ENCODE peak calls at places on chromosomes 12 and 14, in seven cellular contexts. G, M, Z, P, T, U and R are unnamed samples.

GRCh38 chr12:129310346-129310745 is 457.1 kb downstream of the GLT1D1 start:
- DNase-seq in G (no peak), M (peak), Z (no peak), P (no peak), T (no peak), U (no peak), R (no peak)

GRCh38 chr12:1457901-1458300 is 136.5 kb downstream of the FBXL14 start:
- DNase-seq in G (peak), M (peak), Z (peak), P (no peak), T (no peak), U (peak), R (no peak)

GRCh38 chr12:131683266-131684014 is 27.4 kb upstream of the SFSWAP start:
- DNase-seq in G (no peak), M (no peak), Z (no peak), P (no peak), T (peak), U (no peak), R (no peak)

GRCh38 chr12:2498961-2499500 is 295.7 kb upstream of the FKBP4 start:
- DNase-seq in G (no peak), M (peak), Z (no peak), P (no peak), T (no peak), U (no peak), R (no peak)

GRCh38 chr12:43812926-43813325 is 6.8 kb upstream of the TWF1 start:
- DNase-seq in G (peak), M (no peak), Z (no peak), P (no peak), T (no peak), U (no peak), R (no peak)

GRCh38 chr14:50383618-50384225 is 13.0 kb downstream of the CDKL1 start:
- DNase-seq in G (no peak), M (peak), Z (peak), P (no peak), T (no peak), U (no peak), R (no peak)

GRCh38 chr12:90013409-90013808 is 304.8 kb upstream of the ATP2B1 start:
- DNase-seq in G (peak), M (peak), Z (peak), P (no peak), T (no peak), U (no peak), R (no peak)

GRCh38 chr12:132330549-132330881 is 1.1 kb upstream of the GALNT9 start:
- DNase-seq in G (no peak), M (no peak), Z (no peak), P (no peak), T (no peak), U (no peak), R (no peak)

GRCh38 chr12:64104376-64104775 is 117.7 kb downstream of the KICS2 start:
- DNase-seq in G (no peak), M (no peak), Z (peak), P (no peak), T (no peak), U (peak), R (no peak)

GRCh38 chr12:104695453-104696148 is 238.9 kb downstream of the CHST11 start:
- DNase-seq in G (peak), M (no peak), Z (peak), P (no peak), T (no peak), U (peak), R (no peak)

GRCh38 chr12:130520784-130521183 is 183.1 kb downstream of the PIWIL1 start:
- DNase-seq in G (no peak), M (no peak), Z (no peak), P (no peak), T (no peak), U (no peak), R (no peak)

GRCh38 chr12:102539651-102540553 is 59.5 kb upstream of the IGF1 start:
- DNase-seq in G (peak), M (peak), Z (peak), P (peak), T (no peak), U (peak), R (no peak)

GRCh38 chr12:100359822-100360221 is 2.9 kb downstream of the SLC17A8 start:
- DNase-seq in G (peak), M (no peak), Z (no peak), P (no peak), T (no peak), U (no peak), R (no peak)

GRCh38 chr12:19689226-19689625 is 249.9 kb downstream of the AEBP2 start:
- DNase-seq in G (no peak), M (no peak), Z (no peak), P (no peak), T (no peak), U (no peak), R (no peak)
- H3K4ac ChIP-seq in G (no peak), M (no peak), Z (no peak), P (no peak), T (no peak), U (no peak), R (no peak)

DNA sequence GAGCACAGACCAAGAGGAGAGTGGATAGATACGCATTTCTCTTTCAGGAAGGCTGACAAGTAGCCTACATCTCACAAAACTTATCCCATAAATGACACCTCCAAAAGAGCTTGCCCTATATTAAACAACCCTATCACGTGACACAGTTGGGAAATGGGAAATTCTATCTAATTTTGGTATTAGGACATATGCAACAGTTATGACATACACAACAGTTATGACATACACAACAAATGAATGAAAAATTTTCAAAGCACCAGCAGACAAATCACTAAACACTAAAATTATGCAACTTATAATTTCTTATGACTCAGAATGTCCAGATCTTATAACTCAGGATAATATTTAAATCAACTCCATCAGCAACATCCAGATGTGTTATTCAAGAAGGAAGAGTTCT is 54.1 kb downstream of the DUSP16 start:
- DNase-seq in G (peak), M (no peak), Z (peak), P (no peak), T (no peak), U (no peak), R (no peak)
- H3K4ac ChIP-seq in G (no peak), M (no peak), Z (no peak), P (no peak), T (no peak), U (no peak), R (no peak)

GRCh38 chr12:53927220-53928029 is 11.2 kb upstream of the HOXC13 start:
- DNase-seq in G (no peak), M (no peak), Z (no peak), P (no peak), T (peak), U (no peak), R (no peak)
- H3K4ac ChIP-seq in G (no peak), M (no peak), Z (no peak), P (no peak), T (no peak), U (no peak), R (no peak)

DNA sequence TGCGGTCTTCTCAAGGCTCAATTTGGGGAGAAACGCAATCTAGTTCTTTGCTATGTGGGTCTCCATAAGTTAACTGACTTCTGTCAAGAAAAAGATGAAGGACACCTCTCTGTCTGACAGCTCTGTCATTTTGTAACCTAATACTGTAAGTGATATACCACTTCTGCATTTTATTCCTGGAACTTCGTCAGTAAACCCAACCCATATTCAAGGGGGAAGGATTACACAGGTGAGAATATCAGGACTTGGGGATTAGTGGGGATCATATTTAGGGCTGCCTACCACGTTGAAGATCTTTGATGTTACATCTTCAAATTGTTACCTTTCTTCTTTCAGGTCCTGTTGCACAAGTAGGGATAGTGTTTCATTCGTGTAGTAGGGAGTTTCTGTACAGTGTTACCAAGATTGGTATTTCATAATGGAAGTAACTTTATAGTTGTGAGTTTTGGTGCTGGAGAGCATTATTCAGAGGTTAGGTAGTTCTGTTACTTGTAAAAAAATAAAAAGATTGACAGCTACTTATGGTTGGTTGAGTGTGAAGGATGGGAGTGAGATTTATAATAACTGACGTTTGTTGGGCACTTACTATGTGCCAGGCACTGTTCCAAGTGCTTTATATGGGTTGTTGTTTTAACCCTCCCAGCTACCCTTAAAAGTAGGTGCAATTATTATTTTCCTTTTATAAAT is 1.6 kb downstream of the TMEM260 start:
- DNase-seq in G (no peak), M (no peak), Z (no peak), P (no peak), T (no peak), U (no peak), R (no peak)
- H3K4ac ChIP-seq in G (no peak), M (no peak), Z (no peak), P (no peak), T (no peak), U (peak), R (no peak)